ENCODE peak calls at places on chromosomes 3 and 15, in five cellular contexts. B is endodermal cell, F is NCI-H1436 treated with DMSO at 0.1 percent for 48 hours, I is lower lobe of right lung, T is mesenteric fat pad. J is an unnamed sample.

GRCh38 chr3:176514297-176514696 is 683.0 kb downstream of the TBL1XR1 start:
- DNase-seq in I (no peak), B (peak; percentile 87), F (no peak), T (no peak), J (no peak)

GRCh38 chr3:14913926-14914776 is 33.2 kb upstream of the NR2C2 start:
- DNase-seq in B (peak; percentile 63), F (no peak), I (no peak), T (peak; percentile 86), J (no peak)

GRCh38 chr3:50714953-50715352 is 40.2 kb downstream of the DOCK3 start:
- DNase-seq in T (no peak), F (no peak), B (no peak), I (no peak), J (no peak)

GRCh38 chr3:32045091-32045964 is 61.1 kb upstream of the GPD1L start:
- DNase-seq in I (no peak), F (no peak), T (no peak), B (peak; percentile 52), J (peak; percentile 33)

GRCh38 chr15:64105113-64105704 is 9.4 kb downstream of the SNX1 start:
- DNase-seq in I (no peak), F (no peak), T (no peak), B (no peak), J (no peak)

GRCh38 chr15:57866149-57866736 is 159.7 kb downstream of the POLR2M start:
- DNase-seq in T (no peak), F (no peak), B (peak; percentile 92), I (peak; percentile 77), J (no peak)

GRCh38 chr15:52733696-52734255 is 54.6 kb upstream of the ATOSA start:
- DNase-seq in F (no peak), B (peak; percentile 49), T (no peak), I (no peak), J (no peak)

GRCh38 chr3:62556121-62556520 is 182.8 kb upstream of the FEZF2 start:
- DNase-seq in B (peak; percentile 67), I (no peak), F (no peak), T (no peak), J (no peak)

GRCh38 chr15:99707481-99708270 is 25.6 kb downstream of the LYSMD4 start:
- DNase-seq in F (no peak), I (no peak), T (no peak), B (no peak), J (no peak)

GRCh38 chr3:154137036-154137435 is 15.8 kb downstream of the ARHGEF26 start:
- DNase-seq in F (peak; percentile 69), B (no peak), I (no peak), T (no peak), J (no peak)

GRCh38 chr3:112136959-112137693 is 4.1 kb upstream of the GCSAM start:
- DNase-seq in T (no peak), F (peak; percentile 30), I (no peak), B (peak; percentile 83), J (no peak)

GRCh38 chr3:29338981-29339833 is 58.3 kb downstream of the RBMS3 start:
- DNase-seq in I (no peak), T (no peak), B (no peak), F (no peak), J (no peak)

GRCh38 chr3:140972833-140973232 is 31.2 kb downstream of the SLC25A36 start:
- DNase-seq in T (no peak), B (no peak), I (no peak), F (no peak), J (no peak)

GRCh38 chr3:171508206-171508605 is 48.0 kb upstream of the TNIK start:
- DNase-seq in I (no peak), B (no peak), F (no peak), T (no peak), J (no peak)

GRCh38 chr3:75001330-75001729 is 386.9 kb upstream of the CNTN3 start:
- DNase-seq in B (no peak), T (no peak), F (no peak), I (no peak), J (no peak)

GRCh38 chr3:118842147-118842863 is 192.3 kb downstream of the IGSF11 start:
- DNase-seq in B (no peak), T (no peak), I (no peak), F (no peak), J (no peak)

GRCh38 chr3:115549111-115549510 is 74.2 kb upstream of the GAP43 start:
- DNase-seq in F (no peak), B (no peak), T (no peak), I (no peak), J (no peak)

J was measured in left lung.